ENCODE peak calls at places on chromosomes 11 and 22, in four cellular contexts. T is suprapubic skin, H is HCT116, Z is AG04450. O is an unnamed sample.

GRCh38 chr11:116427337-116427902 is 345.4 kb downstream of the BUD13 start:
- DNase-seq in T (no peak), H (no peak), Z (no peak), O (no peak)

GRCh38 chr11:7918141-7918540 is 12.9 kb downstream of the OR10A6 start:
- DNase-seq in T (no peak), H (no peak), Z (no peak), O (no peak)

GRCh38 chr22:43230983-43231723 is 44.2 kb upstream of the TTLL12 start:
- DNase-seq in T (no peak), H (peak), Z (no peak), O (no peak)

GRCh38 chr11:17972987-17973386 is 39.9 kb downstream of the SERGEF start:
- DNase-seq in T (no peak), H (peak), Z (peak), O (peak)

GRCh38 chr11:113553905-113554304 is 78.7 kb upstream of the DRD2 start:
- DNase-seq in T (no peak), H (no peak), Z (no peak), O (no peak)

GRCh38 chr11:68016904-68017817 is 7.0 kb downstream of the ALDH3B1 start:
- DNase-seq in T (no peak), H (no peak), Z (no peak), O (no peak)

GRCh38 chr11:13073119-13073981 is 64.2 kb downstream of the RASSF10 start:
- DNase-seq in T (no peak), H (peak), Z (peak), O (no peak)

GRCh38 chr11:84685976-84686375 is 941.2 kb downstream of the DLG2 start:
- DNase-seq in T (no peak), H (no peak), Z (no peak), O (no peak)

GRCh38 chr22:30332551-30332950 is 5.8 kb upstream of the TBC1D10A start:
- DNase-seq in T (no peak), H (no peak), Z (no peak), O (no peak)

GRCh38 chr11:40514124-40514523 is 945.3 kb downstream of the LRRC4C start:
- DNase-seq in T (no peak), H (no peak), Z (no peak), O (no peak)

GRCh38 chr11:19013181-19013857 is 47.2 kb downstream of the MRGPRX2 start:
- DNase-seq in T (no peak), H (no peak), Z (no peak), O (no peak)

GRCh38 chr22:39013923-39014722 is at the start of gene APOBEC3C:
- DNase-seq in T (peak), H (peak), Z (peak), O (peak)

GRCh38 chr11:121930004-121930965 is 185.7 kb downstream of the BLID start:
- DNase-seq in T (no peak), H (no peak), Z (no peak), O (no peak)

GRCh38 chr11:9577032-9577431 is 3.6 kb downstream of the WEE1 start:
- DNase-seq in T (no peak), H (no peak), Z (no peak), O (no peak)

GRCh38 chr11:94742645-94743044 is 25.5 kb upstream of the AMOTL1 start:
- DNase-seq in T (no peak), H (no peak), Z (no peak), O (no peak)

GRCh38 chr11:94747136-94748110 is 20.7 kb upstream of the AMOTL1 start:
- DNase-seq in T (no peak), H (no peak), Z (no peak), O (no peak)

GRCh38 chr11:94749367-94749766 is 18.8 kb upstream of the AMOTL1 start:
- DNase-seq in T (no peak), H (no peak), Z (no peak), O (no peak)

GRCh38 chr11:94750319-94751215 is 17.6 kb upstream of the AMOTL1 start:
- DNase-seq in T (no peak), H (no peak), Z (no peak), O (no peak)

DNA sequence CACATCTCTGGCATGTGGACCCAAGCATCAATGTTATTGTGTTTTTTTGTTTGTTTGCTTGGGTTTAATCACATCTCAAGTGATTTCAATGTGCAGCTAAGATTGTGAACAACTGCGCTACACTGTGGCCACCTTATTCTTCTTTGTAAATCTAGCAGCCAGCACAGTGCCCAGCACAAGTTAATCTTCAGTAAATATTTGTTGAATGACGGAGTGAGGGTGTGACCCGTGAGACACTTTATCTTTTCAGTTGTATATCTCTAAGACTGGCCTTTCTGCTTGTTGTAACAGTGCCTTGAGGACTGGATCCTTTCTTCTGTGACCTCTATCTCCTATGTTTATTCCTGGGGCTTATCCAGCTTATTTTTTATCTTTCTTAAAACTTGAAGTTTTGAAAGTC is 21.4 kb upstream of the AMOTL1 start:
- DNase-seq in T (no peak), H (no peak), Z (no peak), O (no peak)
- TF ChIP-seq CTCF in T (no peak), H (no peak), Z (no peak), O (no peak)

GRCh38 chr11:2551131-2551530 is 106.3 kb downstream of the KCNQ1 start:
- DNase-seq in T (no peak), H (no peak), Z (no peak), O (no peak)

GRCh38 chr11:2549491-2549875 is 104.7 kb downstream of the KCNQ1 start:
- DNase-seq in T (no peak), H (no peak), Z (no peak), O (no peak)

GRCh38 chr11:2549876-2550605 is 105.2 kb downstream of the KCNQ1 start:
- DNase-seq in T (no peak), H (no peak), Z (no peak), O (no peak)

GRCh38 chr11:2549080-2549479 is 104.3 kb downstream of the KCNQ1 start:
- DNase-seq in T (no peak), H (no peak), Z (no peak), O (no peak)

DNA sequence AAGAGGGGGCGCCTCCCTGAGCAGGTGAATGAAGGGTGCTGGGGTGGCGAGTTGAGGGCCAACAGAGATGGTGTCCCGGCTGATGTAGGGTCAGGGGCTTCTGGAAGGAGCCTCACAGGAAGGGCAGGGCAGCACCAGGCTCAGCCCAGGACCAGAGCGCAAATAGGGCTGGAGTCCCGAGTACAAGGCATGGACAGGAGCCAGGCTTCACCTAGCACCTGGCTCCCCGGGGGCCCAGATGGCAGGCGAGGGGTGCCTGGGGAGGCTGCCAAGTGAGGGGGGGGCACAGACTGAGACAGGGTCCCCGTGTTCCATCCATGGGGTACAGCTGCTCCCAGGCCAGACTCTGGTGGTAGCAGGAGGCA is 105.8 kb downstream of the KCNQ1 start:
- DNase-seq in T (no peak), H (no peak), Z (no peak), O (no peak)
- TF ChIP-seq CTCF in T (no peak), H (no peak), Z (no peak), O (no peak)

GRCh38 chr11:65456418-65456817 is 33.8 kb downstream of the NEAT1 start:
- DNase-seq in T (no peak), H (no peak), Z (no peak), O (no peak)

GRCh38 chr11:65454311-65454695 is 31.7 kb downstream of the NEAT1 start:
- DNase-seq in T (peak), H (no peak), Z (no peak), O (no peak)

GRCh38 chr11:65459552-65459951 is 37.0 kb downstream of the NEAT1 start:
- DNase-seq in T (no peak), H (no peak), Z (no peak), O (no peak)

GRCh38 chr11:65452806-65453490 is 30.4 kb downstream of the NEAT1 start:
- DNase-seq in T (peak), H (no peak), Z (no peak), O (peak)

DNA sequence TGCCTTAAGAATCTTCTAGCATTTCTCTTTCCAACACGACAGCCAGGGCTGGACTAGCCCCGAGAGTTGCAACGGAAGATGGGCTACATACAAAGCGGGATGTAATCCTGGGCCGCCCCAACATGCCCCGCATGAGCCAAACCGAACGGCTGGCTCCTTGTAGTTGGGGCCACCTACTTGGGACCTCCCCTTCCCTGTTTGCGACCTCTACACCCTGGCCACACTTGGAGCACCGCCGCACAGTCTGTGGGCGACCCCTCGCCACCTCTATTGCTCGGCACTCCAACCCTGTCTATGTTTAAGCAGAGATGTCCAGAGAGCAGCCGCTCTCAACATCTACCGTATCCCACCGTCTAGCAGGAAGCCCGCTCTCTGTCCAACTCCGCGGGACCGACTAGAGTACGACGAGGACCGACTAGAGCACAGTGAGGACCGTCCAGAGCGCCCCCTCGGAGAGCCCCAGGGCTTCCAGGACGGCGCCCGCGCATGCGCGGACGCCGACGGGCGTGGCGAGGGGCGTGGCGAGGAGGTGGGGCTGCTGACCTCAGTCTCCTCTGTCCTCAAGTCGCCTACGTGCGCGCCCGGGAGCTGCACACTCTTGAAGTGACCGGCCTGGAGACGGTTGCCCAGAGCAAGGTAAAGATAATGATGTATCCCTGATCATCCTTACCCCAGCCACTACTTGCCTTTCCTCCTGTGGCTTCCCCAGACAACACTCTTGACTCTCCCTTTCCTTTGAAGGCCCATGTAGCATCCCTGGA is 32.3 kb downstream of the NEAT1 start:
- DNase-seq in T (peak), H (peak), Z (no peak), O (no peak)
- TF ChIP-seq CTCF in T (no peak), H (no peak), Z (no peak), O (no peak)

GRCh38 chr11:70194792-70195791 is 8.0 kb upstream of the FADD start:
- DNase-seq in T (no peak), H (no peak), Z (no peak), O (no peak)
- TF ChIP-seq CTCF in T (no peak), H (no peak), Z (no peak), O (no peak)

GRCh38 chr11:126578426-126578825 is 222.9 kb downstream of the ST3GAL4 start:
- DNase-seq in T (no peak), H (no peak), Z (no peak), O (no peak)

GRCh38 chr11:126570489-126570888 is 215.0 kb downstream of the ST3GAL4 start:
- DNase-seq in T (no peak), H (no peak), Z (no peak), O (no peak)

GRCh38 chr11:126575849-126576248 is 220.4 kb downstream of the ST3GAL4 start:
- DNase-seq in T (no peak), H (no peak), Z (no peak), O (no peak)

GRCh38 chr11:126578021-126578420 is 222.5 kb downstream of the ST3GAL4 start:
- DNase-seq in T (no peak), H (no peak), Z (no peak), O (no peak)

DNA sequence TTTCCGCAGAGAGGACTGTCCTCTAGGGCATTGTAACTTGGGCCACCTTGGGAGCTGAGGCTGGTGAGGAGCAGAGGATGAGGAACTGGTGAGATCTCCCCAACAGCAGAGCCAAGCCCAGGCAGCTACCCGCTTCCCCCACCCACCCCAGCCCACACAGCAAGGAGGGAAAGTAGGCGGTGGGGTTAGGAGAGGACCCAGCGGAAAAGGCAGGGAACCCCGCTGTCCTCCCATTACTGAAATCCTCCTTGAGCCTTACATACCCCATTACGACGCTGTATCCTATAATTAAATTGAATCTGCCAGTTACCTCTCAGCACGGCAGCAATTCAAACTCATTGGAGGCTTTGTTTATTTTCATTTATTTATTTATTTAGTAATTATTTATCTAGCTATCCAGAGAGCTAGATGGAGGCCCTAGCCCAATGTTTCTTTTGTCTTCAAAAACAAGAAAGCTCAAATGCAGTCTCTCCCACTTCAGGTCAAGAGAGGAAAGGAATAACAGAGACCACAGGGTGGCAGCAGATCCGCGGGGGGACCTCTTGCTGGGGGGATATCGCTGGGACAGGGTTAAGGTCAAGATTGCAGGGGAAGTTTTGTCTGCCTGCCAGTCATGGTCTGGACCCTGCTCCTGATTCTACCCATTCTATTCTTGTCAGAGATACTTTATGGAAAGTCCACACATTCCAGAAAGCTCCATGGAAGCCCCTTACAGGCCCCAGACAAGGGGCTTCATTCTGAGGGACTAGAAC is 218.0 kb downstream of the ST3GAL4 start:
- DNase-seq in T (no peak), H (no peak), Z (no peak), O (no peak)
- TF ChIP-seq CTCF in T (no peak), H (no peak), Z (peak), O (peak)